ENCODE peak calls at places on chromosome 12, in ten cellular contexts. R is GM04504; I is NAMALWA; W is EH; L is HTR-8/SVneo; D is effector memory CD8-positive, alpha-beta T cell; M is NCI-H460; F is fibroblast of the conjunctiva; V is stimulated activated CD4-positive, alpha-beta T cell treated with anti-CD3 and anti-CD28 coated beads, Interleukin-15, amount 100 ng/mL, for 48 hours; Q is right atrium auricular region. C is an unnamed sample.

GRCh38 chr12:65188179-65188709 is 18.9 kb downstream of the LEMD3 start:
- DNase-seq in M (no peak), V (no peak), F (no peak), Q (no peak), W (no peak), I (peak), R (no peak), L (no peak), D (no peak), C (no peak)

GRCh38 chr12:46608431-46609280 is 217.1 kb downstream of the SLC38A4 start:
- DNase-seq in Q (no peak), W (peak), M (no peak), F (peak), I (no peak), D (no peak), L (no peak), V (no peak), R (peak), C (peak)

GRCh38 chr12:61504396-61505115 is 755.6 kb upstream of the USP15 start:
- DNase-seq in D (no peak), L (no peak), Q (no peak), M (no peak), V (no peak), F (no peak), R (no peak), I (no peak), W (no peak), C (no peak)

GRCh38 chr12:27434673-27435565 is 11.6 kb upstream of the SMCO2 start:
- DNase-seq in R (no peak), Q (no peak), W (peak), F (no peak), I (peak), L (peak), V (no peak), D (peak), M (no peak), C (no peak)

GRCh38 chr12:93127582-93128331 is 198.7 kb upstream of the EEA1 start:
- DNase-seq in V (no peak), W (peak), L (peak), I (no peak), M (no peak), D (no peak), Q (peak), F (peak), R (peak), C (no peak)

GRCh38 chr12:89117448-89118034 is 234.8 kb downstream of the DUSP6 start:
- DNase-seq in Q (no peak), D (no peak), I (no peak), F (no peak), R (no peak), W (peak), L (no peak), M (no peak), V (no peak), C (no peak)

GRCh38 chr12:15227004-15227679 is 5.9 kb upstream of the RERG start:
- DNase-seq in L (peak), F (peak), I (peak), D (no peak), W (peak), R (no peak), Q (peak), M (peak), V (no peak), C (no peak)

GRCh38 chr12:56486694-56487093 is 1.3 kb downstream of the GLS2 start:
- DNase-seq in V (no peak), I (no peak), D (no peak), W (no peak), F (no peak), R (no peak), Q (no peak), L (no peak), M (no peak), C (no peak)

GRCh38 chr12:67669217-67669924 is 20.8 kb downstream of the DYRK2 start:
- DNase-seq in V (no peak), R (no peak), I (no peak), W (peak), L (no peak), Q (no peak), M (no peak), F (no peak), D (no peak), C (no peak)

GRCh38 chr12:65308001-65308400 is 29.5 kb downstream of the MSRB3 start:
- DNase-seq in R (no peak), I (no peak), M (no peak), D (no peak), F (no peak), W (peak), Q (no peak), L (no peak), V (no peak), C (no peak)

GRCh38 chr12:57454566-57455373 is at the start of gene INHBE:
- DNase-seq in V (no peak), M (peak), W (peak), I (peak), Q (no peak), L (no peak), R (peak), F (peak), D (no peak), C (no peak)

GRCh38 chr12:6324936-6325750 is 14.7 kb downstream of the PLEKHG6 start:
- DNase-seq in L (no peak), W (no peak), Q (no peak), I (no peak), M (no peak), R (no peak), F (no peak), D (no peak), V (no peak), C (no peak)

GRCh38 chr12:15209782-15210181 is 11.4 kb downstream of the RERG start:
- DNase-seq in D (no peak), W (peak), I (no peak), L (no peak), M (no peak), R (no peak), Q (no peak), V (no peak), F (peak), C (no peak)

GRCh38 chr12:2013111-2013510 is 8.9 kb upstream of the DCP1B start:
- DNase-seq in Q (no peak), L (no peak), D (no peak), F (no peak), M (no peak), I (no peak), W (no peak), V (no peak), R (no peak), C (no peak)

GRCh38 chr12:19196959-19197630 is 67.6 kb downstream of the PLEKHA5 start:
- DNase-seq in M (no peak), I (no peak), R (no peak), Q (no peak), F (no peak), V (no peak), W (no peak), D (no peak), L (no peak), C (no peak)

GRCh38 chr12:66035289-66035961 is 95.1 kb downstream of the LLPH start:
- DNase-seq in W (peak), I (peak), V (no peak), Q (no peak), D (peak), F (no peak), L (no peak), R (no peak), M (peak), C (peak)

GRCh38 chr12:111767362-111768158 is 827 bp downstream of the ALDH2 start:
- DNase-seq in W (peak), M (no peak), F (no peak), L (no peak), Q (no peak), I (no peak), V (no peak), R (no peak), D (no peak), C (no peak)

GRCh38 chr12:27193106-27193505 is 51.0 kb upstream of the STK38L start:
- DNase-seq in V (no peak), M (no peak), L (no peak), W (peak), Q (no peak), F (no peak), D (no peak), I (no peak), R (no peak), C (peak)

GRCh38 chr12:114274131-114274530 is 131.8 kb downstream of the TBX5 start:
- DNase-seq in Q (no peak), L (no peak), F (no peak), W (no peak), D (no peak), R (no peak), V (no peak), M (no peak), I (no peak), C (no peak)

GRCh38 chr12:100798799-100799198 is 4.2 kb downstream of the ANO4 start:
- DNase-seq in L (no peak), M (no peak), Q (no peak), F (no peak), W (peak), I (no peak), R (no peak), D (no peak), V (no peak), C (no peak)

GRCh38 chr12:52903285-52903854 is 1.5 kb downstream of the KRT8 start:
- DNase-seq in L (peak), Q (peak), F (peak), R (no peak), W (peak), M (peak), D (peak), V (peak), I (no peak), C (no peak)

GRCh38 chr12:20646239-20646827 is 48.8 kb upstream of the SLCO1C1 start:
- DNase-seq in I (peak), V (no peak), Q (no peak), D (no peak), W (peak), L (peak), R (peak), F (peak), M (peak), C (peak)

GRCh38 chr12:91493308-91493707 is 310.7 kb upstream of the DCN start:
- DNase-seq in W (no peak), V (no peak), F (no peak), D (no peak), R (no peak), I (no peak), L (no peak), M (no peak), Q (no peak), C (no peak)

GRCh38 chr12:34600592-34601462 is 578.5 kb downstream of the ALG10 start:
- DNase-seq in W (no peak), I (no peak), R (no peak), L (no peak), Q (peak), M (no peak), F (no peak), V (no peak), D (no peak), C (peak)

GRCh38 chr12:25257590-25258324 is 7.0 kb upstream of the KRAS start:
- DNase-seq in F (no peak), D (no peak), R (no peak), Q (no peak), I (no peak), L (no peak), V (no peak), W (no peak), M (no peak), C (no peak)

GRCh38 chr12:93847517-93848452 is 170.6 kb downstream of the CRADD start:
- DNase-seq in F (no peak), D (no peak), V (no peak), I (peak), L (no peak), R (no peak), Q (no peak), M (no peak), W (no peak), C (no peak)

GRCh38 chr12:50589650-50590435 is 85.1 kb downstream of the DIP2B start:
- DNase-seq in D (no peak), F (no peak), V (no peak), I (no peak), M (no peak), R (peak), Q (no peak), L (peak), W (peak), C (peak)

GRCh38 chr12:50200507-50201273 is 33.5 kb upstream of the CERS5 start:
- DNase-seq in I (no peak), Q (no peak), L (no peak), R (peak), V (no peak), M (no peak), D (no peak), F (no peak), W (peak), C (no peak)

GRCh38 chr12:22729898-22730443 is 105.0 kb downstream of the ETNK1 start:
- DNase-seq in W (peak), V (no peak), Q (no peak), I (no peak), M (no peak), D (no peak), R (peak), F (no peak), L (no peak), C (peak)

GRCh38 chr12:86389949-86390348 is 133.8 kb upstream of the MGAT4C start:
- DNase-seq in F (no peak), L (peak), I (no peak), W (no peak), Q (no peak), R (no peak), V (no peak), M (no peak), D (no peak), C (no peak)

GRCh38 chr12:48034835-48035805 is 30.8 kb upstream of the COL2A1 start:
- DNase-seq in V (no peak), Q (no peak), W (no peak), F (no peak), I (no peak), L (no peak), D (no peak), R (no peak), M (no peak), C (peak)

GRCh38 chr12:104348994-104349494 is 45.5 kb downstream of the EID3 start:
- DNase-seq in Q (no peak), I (no peak), F (no peak), V (no peak), L (no peak), M (no peak), W (no peak), R (no peak), D (no peak), C (no peak)

GRCh38 chr12:54522213-54522612 is 24.7 kb downstream of the NCKAP1L start:
- DNase-seq in L (no peak), M (no peak), D (no peak), V (no peak), I (no peak), R (no peak), W (peak), Q (no peak), F (no peak), C (no peak)

GRCh38 chr12:74535536-74535935 is 2.1 kb upstream of the ATXN7L3B start:
- DNase-seq in R (no peak), Q (no peak), W (no peak), M (no peak), V (no peak), L (no peak), D (no peak), F (no peak), I (peak), C (no peak)

GRCh38 chr12:44647891-44648690 is 228.0 kb downstream of the NELL2 start:
- DNase-seq in I (no peak), R (no peak), F (no peak), D (no peak), M (no peak), L (no peak), Q (no peak), W (no peak), V (no peak), C (no peak)

GRCh38 chr12:2284857-2285256 is 232.1 kb downstream of the CACNA1C start:
- DNase-seq in Q (peak), R (peak), V (peak), W (peak), M (peak), I (peak), D (no peak), F (peak), L (peak), C (peak)

GRCh38 chr12:53052419-53053222 is 2.8 kb downstream of the TNS2 start:
- DNase-seq in D (no peak), R (peak), F (peak), I (no peak), Q (peak), V (no peak), M (peak), W (peak), L (no peak), C (peak)

GRCh38 chr12:119631930-119632678 is 35.8 kb upstream of the PRKAB1 start:
- DNase-seq in I (no peak), D (no peak), L (no peak), W (no peak), V (no peak), Q (no peak), M (no peak), F (no peak), R (no peak), C (no peak)

C was measured in SJSA1.